ENCODE peak calls at places on chromosomes 12 and 14, in six cellular contexts. B is A549; D is CD8-positive, alpha-beta T cell; V is tibial artery; Y is Peyer's patch; A is caudate nucleus. X is an unnamed sample.

GRCh38 chr14:94334837-94335236 is 11.7 kb upstream of the SERPINA6 start:
- DNase-seq in B (no peak), D (no peak), V (no peak), Y (no peak), A (no peak), X (no peak)

GRCh38 chr12:3977621-3978020 is 104.4 kb upstream of the PARP11 start:
- DNase-seq in B (no peak), D (no peak), V (no peak), Y (no peak), A (no peak), X (no peak)

GRCh38 chr14:20412876-20413784 is at the start of gene TEP1:
- DNase-seq in B (peak), D (peak), V (peak), Y (peak), A (peak), X (peak)

GRCh38 chr14:92513966-92514843 is 624 bp downstream of the RIN3 start:
- DNase-seq in B (peak), D (no peak), V (no peak), Y (peak), A (no peak), X (peak)

GRCh38 chr12:11677752-11678151 is 28.3 kb downstream of the ETV6 start:
- DNase-seq in B (no peak), D (no peak), V (no peak), Y (no peak), A (no peak), X (no peak)

GRCh38 chr14:71636820-71637471 is 295.3 kb upstream of the RGS6 start:
- DNase-seq in B (no peak), D (no peak), V (no peak), Y (no peak), A (no peak), X (no peak)

GRCh38 chr12:65603428-65604351 is 220.6 kb upstream of the HMGA2 start:
- DNase-seq in B (peak), D (no peak), V (peak), Y (no peak), A (no peak), X (no peak)

GRCh38 chr12:62703011-62703380 is 232.0 kb downstream of the PPM1H start:
- DNase-seq in B (no peak), D (no peak), V (no peak), Y (no peak), A (no peak), X (no peak)

GRCh38 chr14:21160061-21160610 is 4.3 kb upstream of the OR5AU1 start:
- DNase-seq in B (no peak), D (no peak), V (no peak), Y (no peak), A (no peak), X (no peak)

GRCh38 chr12:29113101-29113500 is 36.0 kb upstream of the FAR2 start:
- DNase-seq in B (no peak), D (no peak), V (no peak), Y (no peak), A (peak), X (no peak)

DNA sequence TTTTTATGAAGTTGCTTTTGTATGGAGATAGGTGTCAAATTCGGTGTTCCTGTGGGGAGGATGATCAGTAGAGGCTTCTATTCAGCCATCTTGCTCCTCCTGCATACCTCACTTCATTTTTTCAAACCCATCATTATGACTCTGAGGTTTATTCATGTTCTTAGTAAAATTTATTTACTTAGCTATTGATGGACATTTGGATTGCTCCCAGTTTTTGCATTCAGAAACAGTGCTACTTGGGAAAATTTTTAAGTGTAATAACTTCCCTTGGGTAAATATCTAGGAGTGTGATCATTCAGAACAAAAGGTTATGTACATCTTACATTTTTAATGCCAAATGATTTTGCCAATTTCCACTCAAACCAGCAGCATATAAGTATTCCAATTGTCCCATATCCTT is 208.3 kb downstream of the SYNE2 start:
- DNase-seq in B (no peak), D (no peak), V (no peak), Y (no peak), A (no peak), X (no peak)
- H3K27ac ChIP-seq in B (no peak), D (no peak), V (no peak), Y (no peak), A (no peak), X (no peak)

GRCh38 chr12:48882325-48882687 is 16.6 kb upstream of the RND1 start:
- DNase-seq in B (no peak), D (no peak), V (peak), Y (no peak), A (no peak), X (no peak)
- H3K27ac ChIP-seq in B (peak), D (no peak), V (no peak), Y (no peak), A (peak), X (no peak)

GRCh38 chr12:6430124-6430989 is 14.4 kb upstream of the CD27 start:
- DNase-seq in B (peak), D (no peak), V (peak), Y (peak), A (no peak), X (no peak)
- H3K27ac ChIP-seq in B (peak), D (no peak), V (peak), Y (peak), A (peak), X (no peak)

GRCh38 chr14:68627868-68628604 is 164.8 kb downstream of the ZFP36L1 start:
- DNase-seq in B (no peak), D (peak), V (no peak), Y (peak), A (peak), X (peak)
- H3K27ac ChIP-seq in B (peak), D (peak), V (peak), Y (peak), A (peak), X (no peak)